ENCODE peak calls at places on chromosomes 16 and 17, in seven cellular contexts. F is neural crest cell, R is GM12865, O is fibroblast of lung, W is bronchial epithelial cell, T is A549, L is astrocyte of the cerebellum. A is an unnamed sample.

GRCh38 chr16:68228652-68229051 is 7.3 kb downstream of the ESRP2 start:
- DNase-seq in F (no peak), R (no peak), O (no peak), W (no peak), T (no peak), L (no peak), A (no peak)

GRCh38 chr17:73387746-73388577 is 76.2 kb upstream of the CDC42EP4 start:
- DNase-seq in F (no peak), R (no peak), O (no peak), W (no peak), T (no peak), L (no peak), A (no peak)

GRCh38 chr17:1286379-1287106 is 7.1 kb downstream of the TRARG1 start:
- DNase-seq in F (no peak), R (no peak), O (no peak), W (peak), T (no peak), L (no peak), A (no peak)

GRCh38 chr17:8467527-8467926 is 31.8 kb downstream of the NDEL1 start:
- DNase-seq in F (no peak), R (no peak), O (no peak), W (no peak), T (no peak), L (no peak), A (no peak)

GRCh38 chr17:35907691-35908090 is 22.9 kb downstream of the RDM1 start:
- DNase-seq in F (no peak), R (no peak), O (no peak), W (no peak), T (no peak), L (no peak), A (no peak)

GRCh38 chr17:69874220-69874670 is 200.8 kb upstream of the KCNJ16 start:
- DNase-seq in F (no peak), R (no peak), O (peak), W (peak), T (no peak), L (peak), A (no peak)

GRCh38 chr16:56297684-56298083 is 106.4 kb downstream of the GNAO1 start:
- DNase-seq in F (no peak), R (no peak), O (no peak), W (no peak), T (no peak), L (no peak), A (no peak)

GRCh38 chr16:68423771-68424170 is 24.5 kb downstream of the SMPD3 start:
- DNase-seq in F (no peak), R (no peak), O (no peak), W (no peak), T (no peak), L (no peak), A (no peak)

GRCh38 chr16:19645557-19645981 is 72.5 kb downstream of the KNOP1 start:
- DNase-seq in F (no peak), R (no peak), O (no peak), W (no peak), T (no peak), L (no peak), A (no peak)

GRCh38 chr17:34125921-34126320 is 129.2 kb upstream of the CCL2 start:
- DNase-seq in F (no peak), R (no peak), O (no peak), W (no peak), T (no peak), L (no peak), A (no peak)

GRCh38 chr16:67278773-67279295 is 498 bp upstream of the PLEKHG4 start:
- DNase-seq in F (no peak), R (peak), O (no peak), W (no peak), T (peak), L (no peak), A (peak)

GRCh38 chr17:7867881-7868329 is 10.1 kb downstream of the CYB5D1 start:
- DNase-seq in F (no peak), R (no peak), O (no peak), W (peak), T (no peak), L (no peak), A (no peak)

GRCh38 chr16:17829826-17830225 is 359.1 kb upstream of the XYLT1 start:
- DNase-seq in F (no peak), R (no peak), O (peak), W (no peak), T (no peak), L (no peak), A (no peak)

GRCh38 chr17:44174427-44174826 is 3.9 kb downstream of the ASB16 start:
- DNase-seq in F (no peak), R (no peak), O (no peak), W (no peak), T (no peak), L (no peak), A (no peak)

GRCh38 chr17:4584125-4584834 is at the start of gene SMTNL2:
- DNase-seq in F (peak), R (no peak), O (no peak), W (no peak), T (no peak), L (no peak), A (no peak)

DNA sequence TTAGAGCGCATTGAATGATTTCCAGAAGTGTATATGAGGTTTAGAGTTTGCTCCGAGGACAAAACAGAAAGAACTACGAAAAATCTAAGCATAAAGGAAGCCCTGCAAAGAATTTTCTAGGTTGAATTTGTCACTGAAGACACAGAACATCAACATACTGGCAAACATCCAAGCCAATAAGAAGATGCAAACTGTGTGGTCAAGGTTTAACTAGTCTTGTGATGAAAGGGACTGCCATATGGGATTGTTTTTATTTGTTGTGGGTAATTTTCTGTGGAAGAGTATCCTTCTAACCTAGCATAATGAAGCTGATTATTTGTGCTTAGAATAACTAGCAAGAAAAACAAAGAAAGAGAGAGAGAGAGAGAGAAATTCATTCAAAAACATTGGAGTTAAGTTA is 492.0 kb upstream of the ERCC4 start:
- DNase-seq in F (no peak), R (peak), O (no peak), W (no peak), T (no peak), L (no peak), A (no peak)
- TF ChIP-seq CTCF in F (no peak), R (no peak), O (no peak), W (no peak), T (no peak), L (no peak), A (no peak)

GRCh38 chr16:14181371-14182050 is 110.4 kb downstream of the MRTFB start:
- DNase-seq in F (no peak), R (no peak), O (peak), W (peak), T (peak), L (peak), A (no peak)

GRCh38 chr16:14186954-14187306 is 115.8 kb downstream of the MRTFB start:
- DNase-seq in F (no peak), R (no peak), O (no peak), W (no peak), T (no peak), L (no peak), A (no peak)

GRCh38 chr16:14187517-14188338 is 116.6 kb downstream of the MRTFB start:
- DNase-seq in F (no peak), R (no peak), O (no peak), W (no peak), T (no peak), L (no peak), A (no peak)

GRCh38 chr16:14182999-14183398 is 111.9 kb downstream of the MRTFB start:
- DNase-seq in F (no peak), R (no peak), O (no peak), W (no peak), T (no peak), L (no peak), A (no peak)

DNA sequence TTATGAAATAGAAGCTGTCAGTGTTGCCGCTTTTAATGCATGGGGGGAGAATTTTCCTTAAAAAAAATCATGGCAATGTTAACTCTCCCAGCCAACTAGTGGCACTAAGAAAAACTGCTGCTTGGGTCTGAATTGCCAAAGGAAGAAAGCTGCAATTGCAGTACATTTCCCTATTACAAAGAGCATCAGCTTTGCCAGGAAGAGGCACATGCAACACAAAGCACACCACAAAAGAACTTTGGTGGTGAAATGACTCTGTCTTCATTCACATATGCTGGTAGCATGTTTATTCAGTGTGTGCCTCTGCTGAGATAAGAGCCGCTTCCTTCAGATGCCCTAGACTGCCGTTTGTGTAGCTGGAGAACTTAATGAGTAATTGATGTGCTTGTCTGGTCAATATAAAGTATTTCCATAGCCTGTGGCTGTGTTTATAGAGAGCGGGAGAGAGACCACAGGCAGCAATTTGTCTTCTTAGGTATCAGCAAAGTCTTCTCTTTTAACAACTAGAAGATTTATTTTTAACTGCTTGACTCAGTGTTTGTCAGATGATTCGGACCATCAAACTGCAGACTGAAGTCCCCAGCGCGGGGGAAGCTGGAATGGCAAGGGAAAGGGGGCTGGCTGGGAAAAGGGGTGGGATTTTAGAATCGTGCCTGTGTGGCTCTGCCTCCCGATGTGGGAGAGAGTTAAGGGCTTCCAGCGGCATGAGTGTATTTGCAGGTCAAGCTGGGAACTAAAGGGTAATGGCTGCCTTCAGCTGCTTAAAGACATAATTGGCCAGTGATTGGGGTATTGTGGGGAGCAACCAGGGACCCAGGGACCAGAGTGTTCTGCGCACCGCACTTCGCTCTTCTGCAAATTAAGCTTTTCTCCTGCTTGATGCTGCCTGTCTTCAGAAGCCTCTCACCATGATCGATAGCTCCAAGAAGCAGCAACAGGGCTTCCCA is 115.2 kb downstream of the MRTFB start:
- DNase-seq in F (peak), R (peak), O (peak), W (peak), T (peak), L (peak), A (no peak)
- TF ChIP-seq CTCF in F (peak), R (no peak), O (peak), W (peak), T (peak), L (peak), A (peak)

DNA sequence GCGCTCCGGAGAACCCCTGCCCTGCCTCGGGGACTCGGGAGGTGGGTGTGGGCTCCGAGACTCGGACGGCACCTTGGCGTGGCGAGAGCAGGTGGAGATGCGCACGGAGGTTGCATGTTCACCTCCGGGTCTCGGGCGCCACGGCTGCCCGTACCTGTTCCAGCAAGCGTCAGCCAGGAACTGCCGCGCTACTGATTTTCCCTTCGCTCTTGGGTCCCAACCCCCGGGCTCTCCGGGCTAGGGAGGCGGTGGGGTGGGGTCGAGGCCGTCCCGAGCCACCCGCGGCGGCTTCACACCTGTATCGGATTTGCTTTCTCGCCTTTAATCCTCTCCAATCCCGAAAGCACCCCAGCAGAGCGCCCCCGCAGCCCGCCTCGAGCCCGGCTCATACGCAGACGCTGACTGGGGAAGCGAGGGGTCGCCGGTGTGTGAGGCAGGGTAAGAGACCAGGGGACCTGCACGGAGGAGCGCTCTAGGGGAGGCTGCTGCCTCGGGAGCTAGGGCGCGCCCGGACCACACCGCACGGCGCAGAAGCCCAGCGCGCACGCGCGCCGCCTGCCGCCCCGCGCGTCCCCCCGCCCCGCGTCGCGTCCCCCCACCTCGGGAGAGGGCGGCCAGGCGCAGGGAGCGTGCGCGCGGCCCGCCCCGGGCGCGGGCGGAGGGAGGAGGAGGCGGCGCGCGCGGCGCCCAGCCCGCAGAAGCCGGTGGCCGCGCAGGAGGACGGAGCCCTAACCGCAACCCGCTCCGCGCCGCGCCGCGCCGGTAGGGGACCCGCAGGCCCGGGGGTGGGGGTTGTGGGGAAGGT is at the start of gene DUSP14:
- DNase-seq in F (peak), R (peak), O (peak), W (peak), T (peak), L (no peak), A (peak)
- TF ChIP-seq CTCF in F (no peak), R (no peak), O (no peak), W (peak), T (no peak), L (no peak), A (no peak)

DNA sequence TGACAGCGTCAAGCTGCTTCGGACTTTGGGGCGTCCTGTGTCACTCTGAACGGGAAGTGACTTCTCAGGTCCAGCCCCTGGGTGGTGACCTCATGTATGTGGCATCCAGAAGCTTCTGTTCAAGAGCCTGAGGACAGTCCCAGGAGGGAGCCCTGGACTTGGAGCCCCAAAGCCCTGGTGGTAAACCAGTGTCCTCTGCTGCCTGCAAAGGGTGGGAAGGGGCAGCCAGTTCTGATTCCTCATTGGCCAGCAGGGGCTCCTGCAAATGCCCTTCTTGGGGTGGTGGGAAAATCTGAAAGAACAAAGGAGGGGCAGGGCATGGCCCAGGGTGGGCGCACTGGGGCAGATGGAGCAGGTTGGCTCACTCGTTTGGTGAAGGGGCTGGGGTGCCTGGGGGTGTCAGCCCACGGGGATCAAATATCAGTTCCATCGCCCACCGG is 1.6 kb downstream of the OSGIN1 start:
- DNase-seq in F (no peak), R (no peak), O (peak), W (peak), T (peak), L (no peak), A (peak)
- TF ChIP-seq CTCF in F (no peak), R (no peak), O (no peak), W (no peak), T (no peak), L (no peak), A (no peak)

GRCh38 chr17:55527520-55528118 is 16.4 kb upstream of the SMIM36 start:
- DNase-seq in F (peak), R (peak), O (peak), W (peak), T (peak), L (peak), A (peak)
- TF ChIP-seq CTCF in F (peak), R (peak), O (peak), W (peak), T (peak), L (peak), A (no peak)

DNA sequence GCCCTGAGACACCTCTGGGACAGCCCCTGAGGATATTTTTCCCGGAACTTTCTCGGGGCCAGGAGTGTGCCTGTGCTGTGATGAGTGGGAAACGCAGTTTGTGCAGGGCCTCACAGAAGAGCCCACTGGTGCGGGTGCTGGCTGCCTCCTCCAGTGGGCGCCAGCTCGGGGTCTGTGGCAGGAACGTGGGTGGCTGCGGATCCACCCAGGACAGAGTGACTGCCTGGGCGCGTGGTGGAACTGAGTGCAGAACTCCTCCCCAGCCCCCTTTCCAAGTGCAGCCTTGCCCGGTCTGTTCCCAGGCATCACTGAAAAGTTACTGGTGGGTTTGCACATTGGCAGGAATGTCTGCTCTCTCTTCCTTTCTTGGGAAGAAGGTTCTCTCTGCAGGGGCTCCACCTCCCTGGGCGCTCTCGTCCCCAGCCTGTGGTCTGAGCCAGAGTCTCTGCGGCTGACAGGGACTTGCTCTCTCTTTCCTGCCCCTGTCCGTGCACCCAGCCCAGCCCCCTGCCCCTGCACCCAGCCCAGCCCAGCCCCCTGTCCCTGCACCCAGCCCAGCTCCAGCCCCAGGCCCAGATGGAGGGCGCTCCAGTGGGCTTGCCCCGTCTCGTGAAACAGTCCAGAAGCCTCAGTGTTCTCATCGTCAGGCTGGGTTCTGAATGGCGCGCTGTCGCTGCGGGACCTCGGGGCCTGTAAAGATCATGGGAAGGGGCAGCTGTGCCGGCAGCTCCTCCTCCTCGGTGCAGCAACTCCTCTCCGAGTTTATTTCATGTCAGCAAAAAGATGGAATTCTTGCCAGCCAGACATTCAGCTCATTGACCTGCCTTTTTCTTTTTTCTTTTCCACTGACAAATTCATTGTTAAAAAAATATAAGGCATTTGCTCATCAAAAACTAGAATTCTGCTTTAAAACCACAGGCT is 117.5 kb downstream of the BANP start:
- DNase-seq in F (no peak), R (no peak), O (no peak), W (no peak), T (no peak), L (no peak), A (no peak)
- TF ChIP-seq CTCF in F (no peak), R (no peak), O (peak), W (no peak), T (no peak), L (peak), A (no peak)

DNA sequence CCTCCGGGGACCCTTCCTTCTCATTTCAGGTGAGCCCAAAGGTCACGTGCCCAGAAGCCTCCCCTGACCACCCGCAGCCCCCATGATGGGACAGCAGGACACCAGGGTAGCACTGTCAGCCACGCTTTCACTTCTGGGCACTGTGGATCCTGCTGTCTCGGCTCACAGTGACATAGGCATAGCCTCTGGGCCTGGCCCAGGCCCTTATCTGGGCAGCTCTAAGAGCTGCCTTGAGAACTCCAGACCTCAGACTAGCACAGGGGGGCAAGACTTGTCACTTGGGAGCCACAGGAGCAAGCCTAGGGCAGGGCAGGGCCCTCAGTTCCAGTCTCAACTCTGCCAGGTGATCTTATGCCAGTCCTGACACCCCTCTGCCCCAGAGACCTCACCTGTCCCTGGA is 4.7 kb downstream of the NATD1 start:
- DNase-seq in F (no peak), R (no peak), O (no peak), W (no peak), T (no peak), L (no peak), A (no peak)
- TF ChIP-seq CTCF in F (no peak), R (no peak), O (no peak), W (no peak), T (no peak), L (no peak), A (no peak)